ENCODE peak calls at places on chromosomes 1 and 21, in eight cellular contexts. L is thoracic aorta, S is choroid plexus epithelial cell, K is cardiac muscle cell, B is cardiac fibroblast, J is fibroblast of villous mesenchyme, E is uterus, Z is PC-3. P is an unnamed sample.

GRCh38 chr1:59994302-59995198 is 68.0 kb upstream of the CYP2J2 start:
- DNase-seq in Z (no peak), B (peak; percentile 47), J (peak; percentile 81), L (peak; percentile 48), E (peak; percentile 25), S (peak; percentile 61), K (peak; percentile 72), P (peak; percentile 90)

GRCh38 chr1:112263464-112263863 is 132.6 kb upstream of the CTTNBP2NL start:
- DNase-seq in Z (peak; percentile 46), S (peak; percentile 40), K (peak; percentile 88), J (peak; percentile 96), L (no peak), E (no peak), B (peak; percentile 60), P (peak; percentile 75)

GRCh38 chr1:235860829-235861228 is 5.9 kb downstream of the LYST start:
- DNase-seq in E (no peak), L (no peak), J (no peak), K (no peak), Z (no peak), S (no peak), B (no peak), P (no peak)

GRCh38 chr1:147851149-147851548 is 51.4 kb upstream of the GJA8 start:
- DNase-seq in J (no peak), B (peak; percentile 39), L (no peak), E (no peak), K (peak; percentile 4), S (peak; percentile 60), Z (peak; percentile 94), P (no peak)

GRCh38 chr1:179034720-179035119 is 9.0 kb downstream of the FAM20B start:
- DNase-seq in J (peak; percentile 69), E (no peak), S (peak; percentile 82), L (no peak), Z (peak; percentile 48), K (peak; percentile 45), B (peak; percentile 61), P (peak; percentile 68)

GRCh38 chr1:20633190-20634064 is at the start of gene PINK1:
- DNase-seq in J (peak; percentile 64), S (peak; percentile 71), K (peak; percentile 77), B (peak; percentile 76), E (peak; percentile 89), Z (peak; percentile 81), L (peak; percentile 20), P (peak; percentile 64)

GRCh38 chr1:9275567-9276034 is 17.1 kb upstream of the SPSB1 start:
- DNase-seq in K (peak; percentile 76), J (peak; percentile 91), S (peak; percentile 81), E (no peak), L (peak; percentile 57), B (peak; percentile 56), Z (peak; percentile 64), P (peak; percentile 76)

GRCh38 chr1:152960452-152961044 is 9.9 kb upstream of the SPRR4 start:
- DNase-seq in S (no peak), E (no peak), L (no peak), J (no peak), K (no peak), B (no peak), Z (peak; percentile 33), P (no peak)

GRCh38 chr1:155911156-155912055 is at the start of gene RIT1:
- DNase-seq in J (peak; percentile 84), Z (peak; percentile 85), S (peak; percentile 81), B (peak; percentile 80), L (peak; percentile 56), E (peak; percentile 84), K (peak; percentile 81), P (peak; percentile 74)

GRCh38 chr21:38310619-38311018 is 53.8 kb downstream of the KCNJ15 start:
- DNase-seq in L (no peak), B (peak; percentile 94), S (peak; percentile 89), K (peak; percentile 87), Z (no peak), E (no peak), J (peak; percentile 87), P (peak; percentile 76)

GRCh38 chr1:193519922-193520321 is 333.5 kb upstream of the B3GALT2 start:
- DNase-seq in J (no peak), K (no peak), Z (no peak), B (no peak), L (no peak), S (no peak), E (no peak), P (peak; percentile 1)

GRCh38 chr1:193525411-193525810 is 339.0 kb upstream of the B3GALT2 start:
- DNase-seq in B (no peak), E (no peak), S (no peak), Z (no peak), J (no peak), L (no peak), K (no peak), P (no peak)

GRCh38 chr1:193525917-193526710 is 339.7 kb upstream of the B3GALT2 start:
- DNase-seq in L (no peak), K (no peak), S (no peak), E (no peak), Z (no peak), J (no peak), B (no peak), P (no peak)

GRCh38 chr1:193520472-193520871 is 334.1 kb upstream of the B3GALT2 start:
- DNase-seq in J (no peak), Z (peak; percentile 14), E (no peak), K (no peak), B (no peak), S (peak; percentile 20), L (no peak), P (no peak)

DNA sequence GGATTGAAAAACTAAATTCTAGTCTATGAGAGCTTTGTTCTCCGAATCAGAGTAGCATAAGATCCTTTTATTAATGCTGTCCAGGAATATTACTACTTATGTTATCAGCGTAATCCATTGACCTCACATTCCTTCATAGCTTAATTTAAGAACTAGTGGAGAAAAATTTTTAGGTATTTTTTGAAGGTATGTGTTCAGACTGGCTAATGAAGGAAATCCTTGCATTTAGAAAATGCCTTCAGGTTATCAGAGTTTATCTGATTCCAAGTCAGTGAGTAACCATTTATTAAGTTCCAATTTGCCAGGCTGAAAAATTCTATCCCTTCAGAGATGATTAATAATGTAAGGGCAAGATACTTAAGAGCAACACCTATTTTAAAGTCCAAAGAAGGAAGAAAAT is 338.2 kb upstream of the B3GALT2 start:
- DNase-seq in L (no peak), S (no peak), B (no peak), E (no peak), Z (no peak), K (no peak), J (no peak), P (no peak)
- H3K4me3 ChIP-seq in L (no peak overlapping the region), S (no peak overlapping the region), B (no peak overlapping the region), E (no peak overlapping the region), Z (no peak overlapping the region), K (no peak overlapping the region), J (no peak overlapping the region), P (no peak overlapping the region)

GRCh38 chr1:248861621-248862020 is 2.7 kb upstream of the ZNF692 start:
- DNase-seq in K (no peak), L (no peak), J (no peak), E (no peak), Z (no peak), S (no peak), B (no peak), P (no peak)

GRCh38 chr1:248857749-248858095 is 1.2 kb downstream of the ZNF692 start:
- DNase-seq in E (no peak), J (no peak), S (no peak), K (no peak), L (no peak), Z (no peak), B (no peak), P (no peak)

GRCh38 chr1:248858096-248858890 is 592 bp downstream of the ZNF692 start:
- DNase-seq in Z (peak; percentile 91), S (peak; percentile 63), L (no peak), E (peak; percentile 55), B (peak; percentile 57), K (peak; percentile 70), J (peak; percentile 67), P (peak; percentile 43)

GRCh38 chr1:248858891-248859889 is at the start of gene ZNF692:
- DNase-seq in S (peak; percentile 98), E (peak; percentile 95), K (peak; percentile 98), Z (peak; percentile 100), J (peak; percentile 98), L (peak; percentile 92), B (peak; percentile 98), P (peak; percentile 97)

GRCh38 chr1:248860007-248860406 is 1.1 kb upstream of the ZNF692 start:
- DNase-seq in K (no peak), L (no peak), J (no peak), B (no peak), Z (no peak), S (no peak), E (no peak), P (no peak)
- H3K4me3 ChIP-seq in K (no peak overlapping the region), L (no peak overlapping the region), J (no peak overlapping the region), B (no peak overlapping the region), Z (no peak overlapping the region), S (no peak overlapping the region), E (no peak overlapping the region), P (no peak overlapping the region)

GRCh38 chr21:41664881-41665765 is 101.7 kb downstream of the RIPK4 start:
- DNase-seq in E (no peak), Z (peak; percentile 66), J (peak; percentile 42), K (peak; percentile 37), B (peak; percentile 90), L (peak; percentile 31), S (peak; percentile 43), P (peak; percentile 76)
- H3K4me3 ChIP-seq in E (no peak overlapping the region), Z (no peak overlapping the region), J (no peak overlapping the region), K (no peak overlapping the region), B (no peak overlapping the region), L (peak overlapping the region; percentile 16), S (no peak overlapping the region), P (no peak overlapping the region)

GRCh38 chr1:36321119-36321951 is 2.1 kb downstream of the EVA1B start:
- DNase-seq in E (peak; percentile 93), S (peak; percentile 98), K (peak; percentile 97), L (no peak), Z (no peak), J (peak; percentile 99), B (peak; percentile 93), P (peak; percentile 96)
- H3K4me3 ChIP-seq in E (peak overlapping the region; percentile 68), S (peak overlapping the region; percentile 84), K (no peak overlapping the region), L (peak overlapping the region; percentile 99), Z (no peak overlapping the region), J (peak overlapping the region; percentile 82), B (peak overlapping the region; percentile 78), P (peak overlapping the region; percentile 82)

GRCh38 chr1:27569088-27569459 is 34.9 kb downstream of the AHDC1 start:
- DNase-seq in Z (no peak), L (no peak), J (no peak), S (no peak), E (no peak), B (no peak), K (no peak), P (no peak)
- H3K4me3 ChIP-seq in Z (no peak overlapping the region), L (peak overlapping the region; percentile 70), J (no peak overlapping the region), S (no peak overlapping the region), E (no peak overlapping the region), B (no peak overlapping the region), K (no peak overlapping the region), P (no peak overlapping the region)

DNA sequence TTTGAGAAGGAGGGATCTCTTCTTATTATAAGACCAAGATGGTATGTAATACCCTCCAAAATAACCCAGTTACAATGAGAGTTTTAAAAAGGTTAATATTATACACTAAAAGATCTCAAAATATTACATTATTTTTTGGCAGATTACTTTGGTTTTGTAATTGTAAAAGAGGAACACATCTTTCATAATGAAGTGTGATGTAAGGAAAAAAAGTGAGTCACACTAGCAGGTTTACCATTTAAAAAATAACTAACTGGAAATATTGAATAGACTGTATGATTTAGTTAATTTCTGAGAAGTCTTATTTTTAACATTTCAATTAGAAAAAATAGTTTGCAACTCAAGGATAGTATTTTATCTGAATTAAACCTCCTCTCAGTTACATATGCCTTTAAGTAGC is 1.1 kb downstream of the F5 start:
- DNase-seq in E (no peak), Z (no peak), L (no peak), B (no peak), J (no peak), K (no peak), S (no peak), P (no peak)
- H3K4me3 ChIP-seq in E (no peak overlapping the region), Z (no peak overlapping the region), L (no peak overlapping the region), B (no peak overlapping the region), J (no peak overlapping the region), K (no peak overlapping the region), S (no peak overlapping the region), P (no peak overlapping the region)

P was measured in fibroblast of the aortic adventitia.